ENCODE peak calls at places on chromosome 14, in six cellular contexts. One of them, this sample, is unnamed. For H3K4me1, the result is how much of the 10 kb centered on the place peaks cover.

GRCh38 chr14:70804556-70805162 is 4.7 kb downstream of the MAP3K9 start:
- DNase-seq in breast epithelium: no peak
- DNase-seq in astrocyte: no peak
- DNase-seq in neural progenitor cell: no peak
- DNase-seq in OCI-LY7: no peak
- DNase-seq in uterus: no peak
- DNase-seq in this sample: no peak

GRCh38 chr14:59819446-59820088 is 51.0 kb downstream of the RTN1 start:
- DNase-seq in breast epithelium: no peak
- DNase-seq in astrocyte: no peak
- DNase-seq in neural progenitor cell: no peak
- DNase-seq in OCI-LY7: no peak
- DNase-seq in uterus: no peak
- DNase-seq in this sample: no peak

GRCh38 chr14:27075503-27075902 is 477.7 kb upstream of the NOVA1 start:
- DNase-seq in breast epithelium: no peak
- DNase-seq in astrocyte: no peak
- DNase-seq in neural progenitor cell: no peak
- DNase-seq in OCI-LY7: no peak
- DNase-seq in uterus: no peak
- DNase-seq in this sample: no peak

GRCh38 chr14:24231263-24232120 is 675 bp downstream of the NEDD8 start:
- DNase-seq in breast epithelium: no peak
- DNase-seq in astrocyte: no peak
- DNase-seq in neural progenitor cell: no peak
- DNase-seq in OCI-LY7: peak
- DNase-seq in uterus: no peak
- DNase-seq in this sample: no peak

GRCh38 chr14:103540816-103541493 is 12.0 kb downstream of the TRMT61A start:
- DNase-seq in breast epithelium: no peak
- DNase-seq in astrocyte: no peak
- DNase-seq in neural progenitor cell: no peak
- DNase-seq in OCI-LY7: no peak
- DNase-seq in uterus: no peak
- DNase-seq in this sample: no peak

GRCh38 chr14:105582639-105583038 is 56.3 kb downstream of the TMEM121 start:
- DNase-seq in breast epithelium: peak
- DNase-seq in astrocyte: no peak
- DNase-seq in neural progenitor cell: peak
- DNase-seq in OCI-LY7: peak
- DNase-seq in uterus: no peak
- DNase-seq in this sample: no peak

GRCh38 chr14:105346200-105346533 is 31.6 kb downstream of the PACS2 start:
- DNase-seq in breast epithelium: no peak
- DNase-seq in astrocyte: no peak
- DNase-seq in neural progenitor cell: no peak
- DNase-seq in OCI-LY7: no peak
- DNase-seq in uterus: no peak
- DNase-seq in this sample: no peak

GRCh38 chr14:90491868-90492560 is 95.2 kb downstream of the CALM1 start:
- DNase-seq in breast epithelium: no peak
- DNase-seq in astrocyte: peak
- DNase-seq in neural progenitor cell: no peak
- DNase-seq in OCI-LY7: no peak
- DNase-seq in uterus: no peak
- DNase-seq in this sample: no peak

GRCh38 chr14:23366163-23366921 is 1.4 kb upstream of the EFS start:
- DNase-seq in breast epithelium: peak
- DNase-seq in astrocyte: peak
- DNase-seq in neural progenitor cell: peak
- DNase-seq in OCI-LY7: no peak
- DNase-seq in uterus: peak
- DNase-seq in this sample: no peak

GRCh38 chr14:92540472-92541048 is 27.0 kb downstream of the RIN3 start:
- DNase-seq in breast epithelium: peak
- DNase-seq in astrocyte: peak
- DNase-seq in neural progenitor cell: no peak
- DNase-seq in OCI-LY7: no peak
- DNase-seq in uterus: peak
- DNase-seq in this sample: no peak

GRCh38 chr14:52877628-52878027 is 73.2 kb downstream of the FERMT2 start:
- DNase-seq in breast epithelium: no peak
- DNase-seq in astrocyte: peak
- DNase-seq in neural progenitor cell: no peak
- DNase-seq in OCI-LY7: no peak
- DNase-seq in uterus: no peak
- DNase-seq in this sample: no peak

DNA sequence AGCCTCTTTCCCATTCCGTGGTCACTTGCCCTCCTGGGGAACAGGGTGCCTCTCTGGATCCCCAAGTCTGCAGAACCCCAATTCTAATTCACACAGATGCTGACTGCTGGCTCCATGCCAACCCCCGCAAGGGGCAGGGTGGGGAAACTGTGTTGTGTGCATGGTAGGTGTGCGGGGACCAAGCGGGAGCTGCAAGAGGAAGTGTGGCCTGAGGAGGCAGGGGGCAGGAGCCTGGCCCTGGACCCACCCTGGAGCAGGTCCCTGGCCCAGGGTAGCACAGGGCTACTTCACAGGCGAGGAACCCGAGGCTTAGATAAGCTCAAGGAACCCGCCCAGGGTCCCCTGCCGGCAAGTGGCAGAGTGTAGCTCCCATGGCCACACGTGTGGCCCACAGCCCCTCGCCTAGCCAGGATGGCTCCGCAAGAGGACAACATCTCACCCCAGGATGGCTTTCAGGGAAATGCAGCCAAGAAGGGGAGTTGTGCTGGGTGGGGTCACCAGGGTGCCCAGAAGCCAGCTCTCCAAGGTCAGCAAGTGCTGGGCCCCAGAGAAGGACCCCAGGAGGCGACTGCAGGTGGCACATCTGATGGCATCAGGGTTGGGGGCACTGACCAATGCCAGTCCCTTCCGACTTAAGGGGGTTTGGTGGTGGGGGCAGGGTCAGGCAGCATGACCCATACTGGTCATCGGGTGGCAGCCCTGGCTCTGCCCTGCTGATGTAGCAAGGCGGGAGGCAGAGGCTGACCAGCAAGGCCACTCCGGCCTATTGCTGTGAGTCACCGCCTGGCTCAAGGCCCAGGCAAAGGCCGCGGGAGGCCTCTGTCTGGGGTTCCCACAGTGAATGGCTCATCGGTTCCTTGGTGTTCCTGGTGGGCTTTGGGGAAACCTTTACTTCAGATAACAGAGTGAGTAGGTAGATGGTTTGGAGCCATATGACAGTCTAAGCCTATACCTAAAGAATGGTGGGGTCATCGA is 37.3 kb upstream of the EML1 start:
- DNase-seq in breast epithelium: no peak
- DNase-seq in astrocyte: peak
- DNase-seq in neural progenitor cell: no peak
- DNase-seq in OCI-LY7: no peak
- DNase-seq in uterus: peak
- DNase-seq in this sample: no peak
- H3K4me1 ChIP-seq in breast epithelium: under half
- H3K4me1 ChIP-seq in astrocyte: half or more
- H3K4me1 ChIP-seq in neural progenitor cell: under half
- H3K4me1 ChIP-seq in OCI-LY7: under half
- H3K4me1 ChIP-seq in uterus: under half
- H3K4me1 ChIP-seq in this sample: under half

DNA sequence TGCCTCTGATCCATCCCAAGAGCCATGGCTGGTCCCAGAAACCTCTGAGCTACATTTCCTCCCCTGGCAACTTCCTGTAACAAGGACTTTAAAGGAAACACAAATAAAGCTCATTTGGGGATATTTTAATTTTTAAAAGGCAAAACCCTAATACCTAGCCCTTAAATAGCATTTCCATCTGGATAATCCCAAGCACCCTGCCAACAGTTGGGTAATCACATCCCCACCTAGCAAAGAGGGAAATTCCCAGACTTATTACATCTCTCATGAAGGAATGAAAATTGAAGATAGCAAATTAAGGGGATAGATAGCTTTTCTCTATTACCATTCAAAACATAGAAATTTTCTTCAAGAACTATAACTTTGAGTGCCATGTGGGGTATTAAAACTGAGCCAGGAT is 213.7 kb upstream of the BMP4 start:
- DNase-seq in breast epithelium: no peak
- DNase-seq in astrocyte: no peak
- DNase-seq in neural progenitor cell: no peak
- DNase-seq in OCI-LY7: no peak
- DNase-seq in uterus: no peak
- DNase-seq in this sample: no peak
- H3K4me1 ChIP-seq in breast epithelium: under half
- H3K4me1 ChIP-seq in astrocyte: under half
- H3K4me1 ChIP-seq in neural progenitor cell: under half
- H3K4me1 ChIP-seq in OCI-LY7: under half
- H3K4me1 ChIP-seq in uterus: under half
- H3K4me1 ChIP-seq in this sample: under half

DNA sequence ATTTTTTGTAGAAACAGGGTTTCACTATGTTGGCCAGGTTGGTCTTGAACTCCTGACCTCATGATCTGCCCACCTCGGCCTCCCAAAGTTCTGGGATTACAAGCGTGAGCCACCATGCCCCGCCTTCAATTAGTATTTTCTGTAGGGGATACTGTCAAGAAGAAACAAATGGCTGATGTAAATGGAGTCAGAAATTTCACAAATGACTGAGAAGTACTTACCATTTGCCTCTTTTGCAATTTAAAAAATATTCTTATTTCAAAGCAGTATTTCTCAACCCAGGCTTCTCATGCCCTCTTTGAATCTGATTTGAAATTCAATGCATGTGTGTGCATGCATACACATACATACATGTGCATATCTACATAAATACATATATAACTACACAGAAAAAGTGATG is 4.3 kb downstream of the PSMA6 start:
- DNase-seq in breast epithelium: no peak
- DNase-seq in astrocyte: no peak
- DNase-seq in neural progenitor cell: no peak
- DNase-seq in OCI-LY7: no peak
- DNase-seq in uterus: no peak
- DNase-seq in this sample: no peak
- H3K4me1 ChIP-seq in breast epithelium: under half
- H3K4me1 ChIP-seq in astrocyte: under half
- H3K4me1 ChIP-seq in neural progenitor cell: under half
- H3K4me1 ChIP-seq in OCI-LY7: half or more
- H3K4me1 ChIP-seq in uterus: under half
- H3K4me1 ChIP-seq in this sample: under half

GRCh38 chr14:77035267-77035666 is 6.8 kb upstream of the IRF2BPL start:
- DNase-seq in breast epithelium: no peak
- DNase-seq in astrocyte: no peak
- DNase-seq in neural progenitor cell: no peak
- DNase-seq in OCI-LY7: no peak
- DNase-seq in uterus: no peak
- DNase-seq in this sample: no peak

GRCh38 chr14:77037338-77037782 is 8.9 kb upstream of the IRF2BPL start:
- DNase-seq in breast epithelium: no peak
- DNase-seq in astrocyte: no peak
- DNase-seq in neural progenitor cell: no peak
- DNase-seq in OCI-LY7: no peak
- DNase-seq in uterus: no peak
- DNase-seq in this sample: no peak

GRCh38 chr14:77039285-77040058 is 11.0 kb upstream of the IRF2BPL start:
- DNase-seq in breast epithelium: no peak
- DNase-seq in astrocyte: peak
- DNase-seq in neural progenitor cell: no peak
- DNase-seq in OCI-LY7: peak
- DNase-seq in uterus: peak
- DNase-seq in this sample: no peak

GRCh38 chr14:77037886-77038511 is 9.5 kb upstream of the IRF2BPL start:
- DNase-seq in breast epithelium: no peak
- DNase-seq in astrocyte: peak
- DNase-seq in neural progenitor cell: no peak
- DNase-seq in OCI-LY7: no peak
- DNase-seq in uterus: peak
- DNase-seq in this sample: peak

DNA sequence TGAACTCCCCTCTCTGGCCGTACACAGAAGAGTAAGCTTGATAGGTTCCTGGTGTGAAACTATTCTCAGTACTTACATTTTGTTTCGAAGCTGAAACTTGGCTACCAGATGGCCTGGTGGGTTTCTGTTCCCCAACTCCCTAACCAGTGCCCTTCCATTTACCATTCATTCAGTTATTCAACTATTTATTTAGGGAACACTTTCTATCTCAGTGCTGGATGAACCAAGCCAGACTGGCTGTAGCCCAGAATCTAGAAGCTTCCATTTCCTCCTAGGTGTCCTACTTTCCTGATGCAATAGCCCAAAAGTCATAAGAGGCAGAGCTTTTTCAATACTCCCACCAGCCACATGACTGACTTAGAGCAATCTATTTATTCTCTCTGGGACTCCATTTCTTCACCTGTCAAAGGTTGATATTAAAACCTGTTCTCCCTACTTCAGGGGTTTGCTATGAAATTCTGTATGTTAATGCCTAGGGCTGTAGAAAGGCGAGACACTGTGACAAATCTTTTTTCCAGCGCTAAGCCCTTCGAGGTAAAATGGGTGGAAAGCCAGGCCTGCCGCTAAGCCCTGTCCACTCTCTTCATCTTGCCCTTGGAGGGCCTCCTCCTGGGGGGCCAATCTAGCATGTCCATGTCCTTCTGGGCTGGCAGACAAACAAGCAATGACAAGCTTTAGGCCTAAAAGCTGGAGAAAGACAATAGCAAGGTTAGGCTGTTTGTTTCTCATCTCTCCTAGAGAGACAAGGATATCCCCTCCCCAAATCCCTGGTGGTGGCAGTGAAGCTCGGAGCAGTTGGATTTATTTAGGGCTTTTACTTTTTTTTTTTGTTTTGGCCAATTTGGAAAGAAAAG is 8.2 kb upstream of the IRF2BPL start:
- DNase-seq in breast epithelium: no peak
- DNase-seq in astrocyte: no peak
- DNase-seq in neural progenitor cell: no peak
- DNase-seq in OCI-LY7: peak
- DNase-seq in uterus: no peak
- DNase-seq in this sample: no peak
- H3K4me1 ChIP-seq in breast epithelium: half or more
- H3K4me1 ChIP-seq in astrocyte: half or more
- H3K4me1 ChIP-seq in neural progenitor cell: under half
- H3K4me1 ChIP-seq in OCI-LY7: half or more
- H3K4me1 ChIP-seq in uterus: under half
- H3K4me1 ChIP-seq in this sample: half or more